ENCODE peak calls at places on chromosomes 12 and 14, in seven cellular contexts. X is foreskin fibroblast, K is foreskin keratinocyte, J is GM23248, Z is EH, Y is upper lobe of right lung, D is NCI-H2107. C is an unnamed sample.

GRCh38 chr12:108622425-108622824 is 11.3 kb downstream of the SELPLG start:
- DNase-seq in X (no peak), K (no peak), J (no peak), Z (peak; percentile 72), Y (no peak), D (no peak), C (no peak)

GRCh38 chr14:96978525-96979272 is 181.5 kb downstream of the VRK1 start:
- DNase-seq in X (no peak), K (no peak), J (no peak), Z (no peak), Y (no peak), D (peak; percentile 6), C (no peak)

GRCh38 chr12:47164730-47165439 is 85.1 kb upstream of the AMIGO2 start:
- DNase-seq in X (peak; percentile 47), K (no peak), J (peak; percentile 90), Z (peak; percentile 71), Y (no peak), D (no peak), C (no peak)

GRCh38 chr12:6089041-6089823 is 35.2 kb downstream of the VWF start:
- DNase-seq in X (peak; percentile 57), K (peak; percentile 70), J (peak; percentile 84), Z (peak; percentile 31), Y (no peak), D (peak; percentile 91), C (no peak)

GRCh38 chr12:79454338-79454777 is 236.4 kb downstream of the PAWR start:
- DNase-seq in X (peak; percentile 48), K (peak; percentile 62), J (peak; percentile 60), Z (peak; percentile 56), Y (no peak), D (no peak), C (no peak)

GRCh38 chr14:96053600-96054381 is 14.6 kb downstream of the C14orf132 start:
- DNase-seq in X (peak; percentile 94), K (peak; percentile 33), J (peak; percentile 100), Z (peak; percentile 98), Y (no peak), D (no peak), C (no peak)

GRCh38 chr14:24858684-24859083 is 191.3 kb downstream of the STXBP6 start:
- DNase-seq in X (no peak), K (no peak), J (no peak), Z (no peak), Y (no peak), D (no peak), C (no peak)

GRCh38 chr12:92078167-92079053 is 67.2 kb downstream of the BTG1 start:
- DNase-seq in X (peak; percentile 99), K (peak; percentile 98), J (peak; percentile 100), Z (peak; percentile 99), Y (no peak), D (no peak), C (no peak)

GRCh38 chr14:65184032-65184764 is 81.9 kb upstream of the MAX start:
- DNase-seq in X (no peak), K (peak; percentile 69), J (peak; percentile 71), Z (peak; percentile 20), Y (no peak), D (no peak), C (no peak)

GRCh38 chr12:114673169-114673833 is 10.7 kb downstream of the TBX3 start:
- DNase-seq in X (peak; percentile 85), K (peak; percentile 93), J (peak; percentile 77), Z (peak; percentile 96), Y (no peak), D (no peak), C (peak; percentile 83)

GRCh38 chr12:57771271-57771872 is 533 bp downstream of the METTL1 start:
- DNase-seq in X (peak; percentile 89), K (no peak), J (peak; percentile 95), Z (peak; percentile 93), Y (peak; percentile 93), D (peak; percentile 76), C (peak; percentile 95)

GRCh38 chr12:119115296-119115905 is 63.3 kb upstream of the HSPB8 start:
- DNase-seq in X (no peak), K (peak; percentile 6), J (peak; percentile 58), Z (peak; percentile 45), Y (no peak), D (peak; percentile 38), C (no peak)

GRCh38 chr12:54583726-54584125 is 4.7 kb downstream of the PPP1R1A start:
- DNase-seq in X (no peak), K (no peak), J (no peak), Z (no peak), Y (no peak), D (no peak), C (no peak)

GRCh38 chr12:112919131-112919530 is 12.4 kb downstream of the OAS1 start:
- DNase-seq in X (no peak), K (no peak), J (no peak), Z (no peak), Y (no peak), D (no peak), C (no peak)

GRCh38 chr12:132282950-132283771 is 46.2 kb downstream of the GALNT9 start:
- DNase-seq in X (no peak), K (no peak), J (no peak), Z (no peak), Y (no peak), D (no peak), C (peak; percentile 87)

GRCh38 chr12:22627351-22627750 is 2.4 kb downstream of the ETNK1 start:
- DNase-seq in X (no peak), K (peak; percentile 9), J (peak; percentile 17), Z (no peak), Y (no peak), D (no peak), C (no peak)

GRCh38 chr12:109736552-109737108 is 23.0 kb downstream of the FAM222A start:
- DNase-seq in X (peak; percentile 24), K (peak; percentile 28), J (peak; percentile 78), Z (peak; percentile 71), Y (peak; percentile 65), D (no peak), C (peak; percentile 82)

GRCh38 chr12:92973614-92974013 is 44.5 kb upstream of the EEA1 start:
- DNase-seq in X (peak; percentile 84), K (peak; percentile 100), J (peak; percentile 80), Z (peak; percentile 74), Y (no peak), D (no peak), C (no peak)

GRCh38 chr14:54572316-54572715 is 5.4 kb downstream of the SAMD4A start:
- DNase-seq in X (no peak), K (no peak), J (peak; percentile 38), Z (peak; percentile 40), Y (no peak), D (no peak), C (no peak)

GRCh38 chr12:54974281-54974680 is 10.3 kb downstream of the TESPA1 start:
- DNase-seq in X (no peak), K (no peak), J (no peak), Z (no peak), Y (no peak), D (no peak), C (no peak)

GRCh38 chr12:27534060-27534764 is 10.2 kb downstream of the PPFIBP1 start:
- DNase-seq in X (no peak), K (no peak), J (no peak), Z (no peak), Y (no peak), D (no peak), C (no peak)

GRCh38 chr12:109710747-109711595 is 2.7 kb upstream of the FAM222A start:
- DNase-seq in X (peak; percentile 76), K (no peak), J (peak; percentile 49), Z (peak; percentile 78), Y (no peak), D (no peak), C (no peak)

GRCh38 chr12:74152370-74152769 is 385.3 kb upstream of the ATXN7L3B start:
- DNase-seq in X (no peak), K (no peak), J (no peak), Z (no peak), Y (no peak), D (no peak), C (no peak)

GRCh38 chr12:80044694-80045046 is 54.7 kb upstream of the OTOGL start:
- DNase-seq in X (peak; percentile 80), K (peak; percentile 89), J (peak; percentile 95), Z (peak; percentile 94), Y (no peak), D (no peak), C (no peak)

GRCh38 chr14:104735830-104736642 is 12.0 kb downstream of the ADSS1 start:
- DNase-seq in X (peak; percentile 96), K (no peak), J (peak; percentile 91), Z (peak; percentile 87), Y (peak; percentile 90), D (no peak), C (peak; percentile 97)

GRCh38 chr12:1815814-1816729 is 4.3 kb upstream of the LRTM2 start:
- DNase-seq in X (no peak), K (no peak), J (peak; percentile 16), Z (no peak), Y (no peak), D (no peak), C (no peak)

GRCh38 chr14:55099741-55100140 is 29.3 kb upstream of the LGALS3 start:
- DNase-seq in X (no peak), K (peak; percentile 24), J (peak; percentile 43), Z (no peak), Y (no peak), D (no peak), C (no peak)

GRCh38 chr12:1217191-1217949 is 226.3 kb downstream of the ERC1 start:
- DNase-seq in X (peak; percentile 70), K (peak; percentile 80), J (peak; percentile 86), Z (peak; percentile 90), Y (no peak), D (no peak), C (no peak)

GRCh38 chr14:90985601-90986242 is 74.7 kb downstream of the RPS6KA5 start:
- DNase-seq in X (no peak), K (no peak), J (no peak), Z (no peak), Y (no peak), D (no peak), C (no peak)

GRCh38 chr12:87779016-87779415 is 250.2 kb downstream of the C12orf50 start:
- DNase-seq in X (no peak), K (peak; percentile 44), J (no peak), Z (no peak), Y (no peak), D (no peak), C (peak; percentile 64)

GRCh38 chr12:106030210-106031175 is 108.3 kb downstream of the NUAK1 start:
- DNase-seq in X (peak; percentile 64), K (peak; percentile 94), J (peak; percentile 89), Z (peak; percentile 99), Y (no peak), D (no peak), C (no peak)

GRCh38 chr12:115639667-115640012 is 637.9 kb downstream of the MED13L start:
- DNase-seq in X (no peak), K (no peak), J (no peak), Z (no peak), Y (no peak), D (no peak), C (no peak)

GRCh38 chr14:61147898-61148549 is 133.1 kb downstream of the TMEM30B start:
- DNase-seq in X (peak; percentile 92), K (no peak), J (no peak), Z (peak; percentile 97), Y (no peak), D (peak; percentile 66), C (peak; percentile 71)